ENCODE peak calls at places on chromosomes 5 and 9, in six cellular contexts. One of them, this sample, is unnamed.

GRCh38 chr5:6631441-6631840 is 1.4 kb downstream of the NSUN2 start:
- DNase-seq in KG1: no peak
- DNase-seq in tibial nerve: no peak
- DNase-seq in testis: no peak
- DNase-seq in RPMI8226: no peak
- DNase-seq in astrocyte of the spinal cord: no peak
- DNase-seq in this sample: no peak

GRCh38 chr5:112551437-112552018 is 132.5 kb upstream of the EPB41L4A start:
- DNase-seq in KG1: no peak
- DNase-seq in tibial nerve: no peak
- DNase-seq in testis: peak
- DNase-seq in RPMI8226: peak
- DNase-seq in astrocyte of the spinal cord: peak
- DNase-seq in this sample: no peak

GRCh38 chr5:16978296-16978695 is 42.2 kb upstream of the MYO10 start:
- DNase-seq in KG1: no peak
- DNase-seq in tibial nerve: no peak
- DNase-seq in testis: no peak
- DNase-seq in RPMI8226: no peak
- DNase-seq in astrocyte of the spinal cord: no peak
- DNase-seq in this sample: no peak

GRCh38 chr5:90421136-90421535 is 11.6 kb upstream of the CETN3 start:
- DNase-seq in KG1: no peak
- DNase-seq in tibial nerve: no peak
- DNase-seq in testis: no peak
- DNase-seq in RPMI8226: peak
- DNase-seq in astrocyte of the spinal cord: no peak
- DNase-seq in this sample: no peak

GRCh38 chr5:43313854-43314457 is 744 bp upstream of the HMGCS1 start:
- DNase-seq in KG1: no peak
- DNase-seq in tibial nerve: no peak
- DNase-seq in testis: peak
- DNase-seq in RPMI8226: peak
- DNase-seq in astrocyte of the spinal cord: no peak
- DNase-seq in this sample: no peak

GRCh38 chr9:92685022-92685421 is 15.1 kb upstream of the IPPK start:
- DNase-seq in KG1: no peak
- DNase-seq in tibial nerve: no peak
- DNase-seq in testis: no peak
- DNase-seq in RPMI8226: no peak
- DNase-seq in astrocyte of the spinal cord: no peak
- DNase-seq in this sample: no peak

GRCh38 chr5:81167544-81167943 is 65.6 kb upstream of the CKMT2 start:
- DNase-seq in KG1: no peak
- DNase-seq in tibial nerve: no peak
- DNase-seq in testis: no peak
- DNase-seq in RPMI8226: no peak
- DNase-seq in astrocyte of the spinal cord: no peak
- DNase-seq in this sample: no peak

GRCh38 chr9:95305770-95306492 is 11.6 kb downstream of the FANCC start:
- DNase-seq in KG1: no peak
- DNase-seq in tibial nerve: no peak
- DNase-seq in testis: no peak
- DNase-seq in RPMI8226: no peak
- DNase-seq in astrocyte of the spinal cord: peak
- DNase-seq in this sample: no peak

GRCh38 chr9:80560976-80561375 is 989.2 kb downstream of the TLE4 start:
- DNase-seq in KG1: no peak
- DNase-seq in tibial nerve: no peak
- DNase-seq in testis: no peak
- DNase-seq in RPMI8226: no peak
- DNase-seq in astrocyte of the spinal cord: no peak
- DNase-seq in this sample: no peak

GRCh38 chr5:131211669-131212068 is 40.9 kb downstream of the LYRM7 start:
- DNase-seq in KG1: no peak
- DNase-seq in tibial nerve: no peak
- DNase-seq in testis: no peak
- DNase-seq in RPMI8226: no peak
- DNase-seq in astrocyte of the spinal cord: no peak
- DNase-seq in this sample: no peak